ENCODE peak calls at places on chromosomes 6 and 20, in seven cellular contexts. Y is left ventricle myocardium inferior, I is bronchial epithelial cell, Q is kidney tubule cell, W is hippocampal formation, D is activated gamma-delta T cell treated with Interleukin-2 at 50 U/mL for 16 hours, P is mammary epithelial cell. O is an unnamed sample.

GRCh38 chr20:56897318-56897962 is 268.3 kb downstream of the TFAP2C start:
- DNase-seq in Y (no peak), I (no peak), Q (no peak), W (no peak), D (no peak), P (no peak), O (no peak)

GRCh38 chr6:163038317-163038716 is 310.5 kb downstream of the PACRG start:
- DNase-seq in Y (no peak), I (no peak), Q (no peak), W (no peak), D (no peak), P (no peak), O (no peak)

GRCh38 chr6:125728739-125729138 is 20.7 kb upstream of the HEY2 start:
- DNase-seq in Y (no peak), I (peak; percentile 59), Q (peak; percentile 68), W (no peak), D (no peak), P (no peak), O (no peak)

GRCh38 chr6:36751833-36752186 is 54.2 kb downstream of the RAB44 start:
- DNase-seq in Y (no peak), I (no peak), Q (no peak), W (no peak), D (no peak), P (no peak), O (no peak)

GRCh38 chr20:50467618-50468373 is 42.4 kb upstream of the PTPN1 start:
- DNase-seq in Y (no peak), I (peak; percentile 63), Q (no peak), W (no peak), D (no peak), P (peak; percentile 28), O (no peak)

GRCh38 chr6:107108201-107108890 is 7.0 kb downstream of the BEND3 start:
- DNase-seq in Y (no peak), I (no peak), Q (peak; percentile 92), W (no peak), D (no peak), P (no peak), O (peak; percentile 1)

GRCh38 chr6:25014806-25015560 is 79.2 kb upstream of the RIPOR2 start:
- DNase-seq in Y (no peak), I (no peak), Q (peak; percentile 24), W (peak; percentile 18), D (no peak), P (peak; percentile 51), O (no peak)

GRCh38 chr6:53339424-53339823 is 9.3 kb downstream of the ELOVL5 start:
- DNase-seq in Y (no peak), I (no peak), Q (no peak), W (no peak), D (no peak), P (no peak), O (no peak)

GRCh38 chr20:52941803-52942202 is 30.4 kb upstream of the TSHZ2 start:
- DNase-seq in Y (no peak), I (no peak), Q (no peak), W (no peak), D (no peak), P (no peak), O (no peak)

GRCh38 chr20:64169089-64169560 is 4.9 kb downstream of the MYT1 start:
- DNase-seq in Y (no peak), I (no peak), Q (no peak), W (no peak), D (no peak), P (no peak), O (no peak)

GRCh38 chr6:136880748-136881460 is 41.2 kb upstream of the SLC35D3 start:
- DNase-seq in Y (no peak), I (no peak), Q (no peak), W (no peak), D (no peak), P (no peak), O (no peak)

GRCh38 chr6:148293181-148293995 is 49.2 kb upstream of the SASH1 start:
- DNase-seq in Y (peak; percentile 21), I (no peak), Q (no peak), W (no peak), D (no peak), P (no peak), O (no peak)

GRCh38 chr20:6473197-6473596 is 294.3 kb upstream of the BMP2 start:
- DNase-seq in Y (no peak), I (peak; percentile 98), Q (peak; percentile 2), W (no peak), D (no peak), P (peak; percentile 88), O (no peak)

GRCh38 chr6:13641315-13641714 is 26.2 kb downstream of the NOL7 start:
- DNase-seq in Y (no peak), I (no peak), Q (no peak), W (no peak), D (no peak), P (no peak), O (no peak)

GRCh38 chr6:35072698-35073055 is 68.5 kb downstream of the TCP11 start:
- DNase-seq in Y (peak; percentile 8), I (no peak), Q (no peak), W (no peak), D (no peak), P (no peak), O (no peak)

GRCh38 chr6:121442591-121442990 is 7.1 kb downstream of the GJA1 start:
- DNase-seq in Y (no peak), I (no peak), Q (no peak), W (no peak), D (no peak), P (no peak), O (no peak)

GRCh38 chr6:83258517-83258916 is 65.4 kb downstream of the RWDD2A start:
- DNase-seq in Y (no peak), I (no peak), Q (no peak), W (no peak), D (no peak), P (no peak), O (no peak)